ENCODE peak calls at places on chromosome 21, in seven cellular contexts. J is K562, X is HCT116, L is H1, B is HepG2, H is SK-N-SH, O is GM12878. D is an unnamed sample.

GRCh38 chr21:43268086-43268803 is 99.4 kb downstream of the CRYAA start:
- DNase-seq in J (no peak), X (no peak), L (no peak), B (peak; percentile 39), H (no peak), O (no peak), D (no peak)

GRCh38 chr21:46368533-46369285 is 44.8 kb downstream of the PCNT start:
- DNase-seq in J (no peak), X (no peak), L (no peak), B (no peak), H (no peak), O (peak; percentile 65), D (no peak)

GRCh38 chr21:23804866-23805265 is 1802.4 kb downstream of the MRPL39 start:
- DNase-seq in J (no peak), X (no peak), L (no peak), B (no peak), H (no peak), O (no peak), D (no peak)

GRCh38 chr21:43834146-43834905 is 30.7 kb upstream of the AGPAT3 start:
- DNase-seq in J (peak; percentile 6), X (no peak), L (no peak), B (no peak), H (peak; percentile 8), O (no peak), D (no peak)

GRCh38 chr21:40568756-40569155 is 278.2 kb downstream of the DSCAM start:
- DNase-seq in J (no peak), X (no peak), L (no peak), B (no peak), H (no peak), O (no peak), D (no peak)

GRCh38 chr21:45064618-45065399 is 9.6 kb upstream of the ADARB1 start:
- DNase-seq in J (no peak), X (no peak), L (no peak), B (no peak), H (no peak), O (no peak), D (no peak)

GRCh38 chr21:43815107-43815742 is 25.8 kb downstream of the RRP1 start:
- DNase-seq in J (peak; percentile 94), X (peak; percentile 8), L (no peak), B (no peak), H (no peak), O (no peak), D (peak; percentile 46)

GRCh38 chr21:46483300-46484295 is 24.9 kb downstream of the DIP2A start:
- DNase-seq in J (no peak), X (no peak), L (no peak), B (no peak), H (no peak), O (no peak), D (no peak)

GRCh38 chr21:45590726-45591618 is 48.7 kb upstream of the SLC19A1 start:
- DNase-seq in J (peak; percentile 91), X (no peak), L (no peak), B (no peak), H (no peak), O (peak; percentile 48), D (no peak)

GRCh38 chr21:46096596-46096981 is 1.3 kb upstream of the COL6A2 start:
- DNase-seq in J (no peak), X (no peak), L (no peak), B (no peak), H (no peak), O (no peak), D (no peak)

GRCh38 chr21:25507522-25507921 is 99.8 kb downstream of the MRPL39 start:
- DNase-seq in J (no peak), X (no peak), L (no peak), B (no peak), H (no peak), O (no peak), D (no peak)

DNA sequence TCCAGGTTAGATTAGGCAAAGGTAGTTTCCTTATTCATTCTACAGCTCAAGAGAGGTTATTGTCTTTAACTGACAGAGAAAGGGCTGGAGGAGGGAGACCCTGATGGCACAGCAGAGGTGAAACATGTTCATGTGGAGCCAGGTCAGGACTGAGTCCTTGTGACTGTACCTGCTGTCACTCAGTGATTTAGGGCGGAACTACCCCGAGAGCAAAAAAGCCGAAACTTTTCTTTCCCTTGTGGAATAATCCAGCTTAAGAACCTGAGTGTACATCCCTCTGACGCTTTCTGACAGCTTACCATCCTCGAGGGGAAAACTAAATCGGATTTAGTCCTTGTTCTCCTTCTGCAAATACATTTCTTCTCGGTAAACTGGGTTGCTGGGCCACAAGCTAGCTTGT is 273.2 kb downstream of the BACH1 start:
- DNase-seq in J (no peak), X (no peak), L (no peak), B (no peak), H (no peak), O (no peak), D (no peak)
- TF ChIP-seq JUND in J (no peak), X (no peak), L (no peak), B (no peak), H (no peak), O (no peak), D (no peak)

DNA sequence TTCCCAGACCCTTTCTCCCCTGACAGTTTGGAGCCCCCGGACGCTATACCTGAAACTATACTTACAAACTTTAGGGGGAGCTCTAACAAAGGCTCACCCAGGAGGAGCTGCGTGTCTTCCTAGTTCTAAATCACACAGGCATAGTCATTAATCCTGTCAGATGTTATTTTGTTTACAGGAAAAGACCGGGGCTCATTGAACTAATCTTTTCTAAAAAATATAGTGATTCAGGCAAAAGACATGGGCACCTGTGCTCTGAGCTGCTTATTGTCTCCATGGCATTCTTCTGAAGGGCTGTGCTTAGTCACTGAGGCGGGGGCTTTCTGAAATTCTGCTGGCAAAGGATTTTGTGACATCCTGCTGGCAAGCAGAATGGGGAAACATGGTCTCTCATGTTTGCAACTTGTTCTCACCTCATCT is 1577.0 kb downstream of the NCAM2 start:
- DNase-seq in J (peak; percentile 5), X (no peak), L (peak; percentile 36), B (no peak), H (peak; percentile 71), O (no peak), D (peak; percentile 62)
- TF ChIP-seq JUND in J (no peak), X (no peak), L (no peak), B (no peak), H (no peak), O (no peak), D (no peak)

DNA sequence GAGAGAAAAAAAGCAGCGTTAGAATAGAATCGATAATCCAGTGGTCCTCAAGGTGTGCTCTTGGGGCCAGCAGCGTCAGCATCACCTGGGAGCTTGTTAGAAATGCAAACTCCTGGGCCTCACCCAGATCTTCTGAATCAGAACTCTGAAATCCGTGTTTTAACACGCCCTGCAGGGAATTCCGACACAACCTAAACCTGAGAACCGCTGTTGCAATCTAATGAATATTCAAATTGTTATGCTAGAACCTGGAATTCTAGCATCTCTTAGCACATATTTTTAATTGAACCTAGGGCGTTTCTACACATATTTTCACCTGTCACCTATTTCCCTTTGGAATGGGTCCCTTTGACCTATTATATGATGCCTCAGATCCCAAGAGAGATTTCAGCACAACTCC is 175.7 kb downstream of the PSMG1 start:
- DNase-seq in J (no peak), X (no peak), L (no peak), B (no peak), H (no peak), O (no peak), D (no peak)
- TF ChIP-seq JUND in J (no peak), X (no peak), L (no peak), B (no peak), H (no peak), O (no peak), D (no peak)

GRCh38 chr21:35428927-35429326 is 379.8 kb upstream of the RUNX1 start:
- DNase-seq in J (no peak), X (no peak), L (no peak), B (no peak), H (no peak), O (no peak), D (no peak)
- TF ChIP-seq JUND in J (no peak), X (no peak), L (no peak), B (no peak), H (no peak), O (no peak), D (no peak)

GRCh38 chr21:15820857-15821256 is 91.1 kb downstream of the USP25 start:
- DNase-seq in J (no peak), X (no peak), L (no peak), B (no peak), H (no peak), O (no peak), D (no peak)

GRCh38 chr21:15826147-15826780 is 96.5 kb downstream of the USP25 start:
- DNase-seq in J (peak; percentile 18), X (peak; percentile 51), L (no peak), B (peak; percentile 72), H (peak; percentile 17), O (peak; percentile 11), D (peak; percentile 39)

GRCh38 chr21:15820327-15820726 is 90.5 kb downstream of the USP25 start:
- DNase-seq in J (no peak), X (no peak), L (no peak), B (no peak), H (peak; percentile 2), O (no peak), D (no peak)

GRCh38 chr21:15825699-15826098 is 95.9 kb downstream of the USP25 start:
- DNase-seq in J (no peak), X (no peak), L (no peak), B (no peak), H (no peak), O (no peak), D (no peak)

DNA sequence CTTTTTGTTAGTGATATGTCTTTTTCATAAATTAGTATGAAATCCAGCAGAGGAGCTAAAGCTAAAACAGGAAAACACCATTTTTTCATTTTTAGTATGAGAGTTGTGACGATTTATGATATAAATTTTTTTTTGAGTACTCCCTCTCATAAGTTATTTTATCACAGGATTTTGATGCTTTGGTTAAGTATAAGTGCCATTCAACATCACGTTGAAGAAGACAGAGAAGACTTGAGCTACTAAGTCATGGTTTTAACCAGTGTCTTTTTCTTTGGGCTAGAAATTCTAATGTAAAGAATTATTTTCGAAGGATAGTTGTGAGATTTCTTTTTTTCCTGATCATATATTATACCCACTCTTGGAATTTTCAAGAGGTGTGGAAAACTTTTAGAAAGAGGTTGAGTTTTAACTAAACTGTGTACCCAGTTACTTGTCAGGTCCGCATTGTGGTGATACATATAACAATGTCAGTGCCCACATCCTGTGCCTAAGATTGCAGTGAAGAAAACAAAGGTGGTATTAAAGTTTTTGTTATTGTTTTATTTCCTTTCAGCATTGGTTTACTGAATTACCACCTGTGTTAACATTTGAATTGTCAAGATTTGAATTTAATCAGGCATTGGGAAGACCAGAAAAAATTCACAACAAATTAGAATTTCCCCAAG is 93.8 kb downstream of the USP25 start:
- DNase-seq in J (no peak), X (no peak), L (no peak), B (no peak), H (no peak), O (no peak), D (no peak)
- TF ChIP-seq JUND in J (no peak), X (no peak), L (no peak), B (no peak), H (no peak), O (no peak), D (no peak)